ENCODE peak calls at places on chromosomes 12 and 14, in six cellular contexts. F is amygdala; E is DMS53; S is mesendoderm; B is activated CD8-positive, alpha-beta memory T cell treated with anti-CD3 and anti-CD28 coated beads for 4 hours; U is stimulated activated CD4-positive, alpha-beta T cell treated with anti-CD3 and anti-CD28 coated beads, Interleukin-15, amount 100 ng/mL, for 1 hour. X is an unnamed sample.

GRCh38 chr14:68012861-68013260 is 193.3 kb downstream of the RAD51B start:
- DNase-seq in F (no peak), E (no peak), S (no peak), B (no peak), U (no peak), X (no peak)

GRCh38 chr12:64595863-64596793 is 14.2 kb upstream of the RASSF3 start:
- DNase-seq in F (no peak), E (no peak), S (no peak), B (no peak), U (no peak), X (no peak)

GRCh38 chr12:11730299-11731041 is 81.0 kb downstream of the ETV6 start:
- DNase-seq in F (no peak), E (peak; percentile 99), S (no peak), B (no peak), U (no peak), X (no peak)

GRCh38 chr12:47712171-47712570 is 6.3 kb upstream of the RPAP3 start:
- DNase-seq in F (no peak), E (no peak), S (no peak), B (no peak), U (no peak), X (no peak)

GRCh38 chr12:113485330-113485729 is 13.7 kb upstream of the LHX5 start:
- DNase-seq in F (no peak), E (no peak), S (no peak), B (no peak), U (no peak), X (peak; percentile 28)

GRCh38 chr14:93994919-93995682 is 2.0 kb upstream of the CCDC197 start:
- DNase-seq in F (no peak), E (peak; percentile 51), S (no peak), B (peak; percentile 20), U (no peak), X (no peak)

GRCh38 chr12:47165934-47166333 is 86.2 kb upstream of the AMIGO2 start:
- DNase-seq in F (no peak), E (no peak), S (peak; percentile 69), B (no peak), U (no peak), X (peak; percentile 58)

GRCh38 chr12:124441443-124442190 is 125.8 kb downstream of the NCOR2 start:
- DNase-seq in F (no peak), E (no peak), S (no peak), B (no peak), U (no peak), X (peak; percentile 14)

GRCh38 chr12:131030472-131031328 is 77.0 kb downstream of the ADGRD1 start:
- DNase-seq in F (no peak), E (peak; percentile 16), S (no peak), B (no peak), U (no peak), X (no peak)

GRCh38 chr12:117908411-117908810 is 60.4 kb downstream of the KSR2 start:
- DNase-seq in F (no peak), E (no peak), S (no peak), B (no peak), U (no peak), X (no peak)

GRCh38 chr12:70719672-70720420 is 82.6 kb upstream of the PTPRB start:
- DNase-seq in F (peak; percentile 32), E (peak; percentile 80), S (peak; percentile 59), B (no peak), U (no peak), X (peak; percentile 46)

GRCh38 chr12:92854344-92854743 is 74.8 kb downstream of the EEA1 start:
- DNase-seq in F (no peak), E (no peak), S (peak; percentile 10), B (no peak), U (no peak), X (no peak)

GRCh38 chr14:57692671-57693070 is 173.2 kb downstream of the SLC35F4 start:
- DNase-seq in F (no peak), E (peak; percentile 70), S (peak; percentile 61), B (no peak), U (no peak), X (peak; percentile 6)

GRCh38 chr12:6067152-6067916 is 57.1 kb downstream of the VWF start:
- DNase-seq in F (no peak), E (peak; percentile 43), S (peak; percentile 88), B (no peak), U (no peak), X (peak; percentile 16)

GRCh38 chr12:7107181-7108041 is 1.6 kb downstream of the C1RL start:
- DNase-seq in F (no peak), E (peak; percentile 67), S (peak; percentile 14), B (no peak), U (no peak), X (no peak)

GRCh38 chr14:75010472-75010871 is 7.8 kb downstream of the EIF2B2 start:
- DNase-seq in F (no peak), E (no peak), S (no peak), B (no peak), U (no peak), X (no peak)

GRCh38 chr12:121610239-121611149 is 15.8 kb upstream of the ORAI1 start:
- DNase-seq in F (no peak), E (no peak), S (no peak), B (no peak), U (no peak), X (no peak)

GRCh38 chr14:103740991-103741689 is 25.5 kb downstream of the ZFYVE21 start:
- DNase-seq in F (no peak), E (no peak), S (peak; percentile 18), B (no peak), U (no peak), X (no peak)

GRCh38 chr12:101229841-101230241 is 19.8 kb upstream of the SLC5A8 start:
- DNase-seq in F (no peak), E (no peak), S (no peak), B (no peak), U (no peak), X (no peak)

GRCh38 chr14:71642715-71643114 is 289.5 kb upstream of the RGS6 start:
- DNase-seq in F (no peak), E (no peak), S (no peak), B (no peak), U (no peak), X (no peak)

GRCh38 chr12:3542911-3543310 is 51.9 kb downstream of the PRMT8 start:
- DNase-seq in F (no peak), E (peak; percentile 95), S (no peak), B (no peak), U (no peak), X (no peak)

GRCh38 chr12:5022465-5023061 is 21.1 kb upstream of the KCNA5 start:
- DNase-seq in F (no peak), E (peak; percentile 97), S (peak; percentile 77), B (no peak), U (no peak), X (peak; percentile 67)